ENCODE peak calls at places on chromosomes 6 and 20, in eight cellular contexts. M is neural progenitor cell, Z is NCI-H1105 treated with DMSO at 0.1 percent for 48 hours, Q is neural crest cell, O is germinal center, N is stomach, T is A549, C is AG04449. G is an unnamed sample.

GRCh38 chr20:58699246-58700107 is 6.9 kb downstream of the NPEPL1 start:
- DNase-seq in N (no peak), M (no peak), Q (no peak), C (no peak), O (no peak), Z (no peak), T (no peak), G (no peak)

GRCh38 chr6:21109421-21110178 is 484.0 kb upstream of the SOX4 start:
- DNase-seq in N (no peak), Q (no peak), Z (no peak), T (peak), O (no peak), C (peak), M (no peak), G (no peak)

GRCh38 chr20:24109008-24109407 is 120.4 kb upstream of the GGTLC1 start:
- DNase-seq in C (no peak), O (peak), N (peak), M (no peak), Z (no peak), T (no peak), Q (no peak), G (no peak)

GRCh38 chr6:13554929-13555333 is 19.5 kb upstream of the SIRT5 start:
- DNase-seq in C (no peak), Q (no peak), N (no peak), M (peak), O (no peak), Z (no peak), T (no peak), G (no peak)

GRCh38 chr6:140601409-140601808 is 1227.0 kb upstream of the CITED2 start:
- DNase-seq in T (no peak), M (no peak), N (no peak), Q (no peak), C (no peak), O (no peak), Z (no peak), G (no peak)

GRCh38 chr20:57393321-57394086 is 2.3 kb downstream of the RBM38 start:
- DNase-seq in M (no peak), T (no peak), O (no peak), Q (no peak), C (no peak), N (no peak), Z (no peak), G (no peak)

GRCh38 chr6:73514746-73515110 is 6.1 kb downstream of the EEF1A1 start:
- DNase-seq in Q (no peak), M (no peak), Z (no peak), C (no peak), O (no peak), T (no peak), N (no peak), G (no peak)

GRCh38 chr6:145815875-145816274 is 1.3 kb upstream of the FBXO30 start:
- DNase-seq in T (no peak), Q (no peak), M (no peak), Z (no peak), C (no peak), O (peak), N (no peak), G (peak)

GRCh38 chr6:134123666-134124208 is 71.3 kb upstream of the SLC2A12 start:
- DNase-seq in O (peak), Q (no peak), T (peak), C (no peak), Z (peak), M (peak), N (no peak), G (peak)

GRCh38 chr6:98343004-98343403 is 491.4 kb upstream of the POU3F2 start:
- DNase-seq in N (no peak), T (no peak), Z (peak), C (no peak), M (no peak), O (no peak), Q (no peak), G (no peak)

GRCh38 chr20:53080969-53081871 is 109.1 kb downstream of the TSHZ2 start:
- DNase-seq in Q (no peak), Z (no peak), C (no peak), O (no peak), T (no peak), N (peak), M (no peak), G (no peak)

GRCh38 chr6:117396228-117396627 is 29.5 kb downstream of the ROS1 start:
- DNase-seq in N (no peak), T (no peak), M (no peak), C (no peak), Q (no peak), Z (no peak), O (no peak), G (no peak)

GRCh38 chr6:82410151-82410621 is 46.6 kb downstream of the TPBG start:
- DNase-seq in C (no peak), O (no peak), T (no peak), Z (no peak), N (no peak), M (no peak), Q (no peak), G (no peak)

GRCh38 chr6:10033223-10033829 is 381.5 kb downstream of the TFAP2A start:
- DNase-seq in T (peak), O (no peak), Q (no peak), M (peak), Z (peak), C (no peak), N (no peak), G (no peak)

GRCh38 chr6:53913286-53913685 is 118.5 kb downstream of the LRRC1 start:
- DNase-seq in Z (no peak), O (no peak), Q (no peak), C (no peak), N (no peak), M (no peak), T (no peak), G (no peak)

GRCh38 chr6:138468320-138469015 is 30.8 kb downstream of the NHSL1 start:
- DNase-seq in Q (no peak), C (peak), O (no peak), M (no peak), N (no peak), T (peak), Z (no peak), G (no peak)

GRCh38 chr6:52307900-52308372 is 23.4 kb upstream of the MCM3 start:
- DNase-seq in T (no peak), C (no peak), O (no peak), N (no peak), Z (no peak), Q (no peak), M (no peak), G (no peak)

GRCh38 chr20:22579711-22580697 is 4.4 kb downstream of the FOXA2 start:
- DNase-seq in Q (no peak), N (peak), O (no peak), Z (no peak), C (no peak), M (peak), T (no peak), G (no peak)

GRCh38 chr6:125219451-125219942 is 65.9 kb downstream of the TPD52L1 start:
- DNase-seq in O (no peak), C (no peak), N (no peak), M (peak), Q (no peak), T (no peak), Z (no peak), G (no peak)

GRCh38 chr6:90078513-90079289 is 184.4 kb downstream of the GJA10 start:
- DNase-seq in T (no peak), O (no peak), C (no peak), N (no peak), Z (no peak), M (no peak), Q (no peak), G (no peak)

GRCh38 chr6:153625089-153625488 is 414.0 kb upstream of the OPRM1 start:
- DNase-seq in O (no peak), M (peak), T (no peak), N (no peak), Z (peak), C (no peak), Q (no peak), G (no peak)

GRCh38 chr6:2942916-2943563 is 28.3 kb downstream of the SERPINB6 start:
- DNase-seq in O (peak), N (peak), Q (no peak), C (no peak), M (no peak), Z (no peak), T (no peak), G (no peak)

GRCh38 chr6:31239854-31240253 is 32.0 kb downstream of the HLA-C start:
- DNase-seq in N (no peak), O (no peak), T (no peak), C (no peak), Z (no peak), M (no peak), Q (no peak), G (no peak)

GRCh38 chr6:140915001-140915950 is 1217.4 kb upstream of the GJE1 start:
- DNase-seq in T (no peak), C (no peak), M (no peak), Z (peak), O (no peak), Q (no peak), N (no peak), G (no peak)

GRCh38 chr6:95693108-95693507 is 115.8 kb downstream of the MANEA start:
- DNase-seq in O (no peak), Z (no peak), C (no peak), M (peak), T (no peak), N (no peak), Q (peak), G (no peak)

GRCh38 chr20:46572181-46572580 is 21.7 kb upstream of the OCSTAMP start:
- DNase-seq in C (no peak), T (no peak), N (peak), M (no peak), Q (no peak), O (no peak), Z (no peak), G (no peak)

GRCh38 chr6:159431750-159432149 is 261.3 kb downstream of the SOD2 start:
- DNase-seq in C (no peak), Z (no peak), N (no peak), O (no peak), Q (no peak), M (no peak), T (no peak), G (no peak)